ENCODE peak calls at places on chromosomes 6 and 20, in nine cellular contexts. W is WTC11; F is epithelial cell of esophagus; N is HCT116; L is fibroblast of the aortic adventitia; O is HFF-Myc; J is heart left ventricle; G is tibial artery; M is CD4-positive, alpha-beta T cell. K is an unnamed sample.

GRCh38 chr6:26103770-26104456 is 16.7 kb downstream of the HFE start:
- DNase-seq in F (peak), M (peak), J (peak), G (peak), O (peak), W (peak), L (peak), N (peak), K (peak)

GRCh38 chr20:833121-833449 is 430 bp upstream of the FAM110A start:
- DNase-seq in O (no peak), L (no peak), G (no peak), M (no peak), W (no peak), F (peak), N (no peak), J (no peak), K (no peak)

GRCh38 chr20:63497946-63498935 is 642 bp downstream of the EEF1A2 start:
- DNase-seq in J (peak), W (peak), G (no peak), M (no peak), N (no peak), F (peak), L (no peak), O (no peak), K (no peak)

GRCh38 chr6:160178271-160178670 is 56.7 kb downstream of the SLC22A1 start:
- DNase-seq in O (no peak), M (no peak), G (no peak), L (no peak), J (no peak), F (no peak), N (no peak), W (no peak), K (no peak)

GRCh38 chr6:139054001-139054400 is 25.5 kb downstream of the ABRACL start:
- DNase-seq in N (no peak), L (no peak), J (no peak), F (no peak), W (no peak), M (no peak), G (no peak), O (no peak), K (no peak)

GRCh38 chr6:127030111-127030510 is 88.4 kb upstream of the RSPO3 start:
- DNase-seq in N (no peak), W (no peak), G (no peak), J (no peak), L (no peak), O (no peak), M (no peak), F (no peak), K (no peak)

GRCh38 chr6:81876977-81877376 is 124.5 kb upstream of the TENT5A start:
- DNase-seq in J (no peak), G (no peak), N (no peak), W (no peak), L (peak), O (no peak), M (no peak), F (peak), K (no peak)

GRCh38 chr6:37239950-37240713 is 17.4 kb upstream of the TBC1D22B start:
- DNase-seq in G (peak), W (no peak), F (peak), L (peak), O (peak), J (peak), N (peak), M (peak), K (peak)

GRCh38 chr6:15253107-15254073 is 7.5 kb downstream of the JARID2 start:
- DNase-seq in W (no peak), N (no peak), G (no peak), O (no peak), F (no peak), M (no peak), J (no peak), L (no peak), K (no peak)

GRCh38 chr20:23783447-23783846 is 32.7 kb upstream of the CST1 start:
- DNase-seq in M (no peak), J (no peak), W (no peak), O (no peak), F (no peak), G (no peak), N (no peak), L (no peak), K (no peak)

GRCh38 chr20:24504331-24505285 is 35.2 kb downstream of the SYNDIG1 start:
- DNase-seq in F (no peak), G (no peak), M (no peak), N (no peak), W (no peak), O (no peak), J (no peak), L (no peak), K (no peak)

GRCh38 chr6:12032783-12033573 is 20.9 kb downstream of the HIVEP1 start:
- DNase-seq in G (no peak), O (no peak), W (no peak), N (no peak), L (peak), F (no peak), M (no peak), J (no peak), K (no peak)

GRCh38 chr6:167750956-167751358 is 75.8 kb upstream of the AFDN start:
- DNase-seq in L (no peak), F (peak), J (no peak), M (no peak), W (peak), G (peak), O (no peak), N (peak), K (no peak)

GRCh38 chr6:30053682-30054081 is 7.4 kb upstream of the POLR1H start:
- DNase-seq in M (no peak), O (no peak), W (no peak), J (no peak), F (no peak), N (no peak), G (no peak), L (no peak), K (no peak)

GRCh38 chr6:142647436-142648389 is 297.3 kb downstream of the HIVEP2 start:
- DNase-seq in F (no peak), N (no peak), O (no peak), J (no peak), W (peak), M (no peak), L (no peak), G (no peak), K (no peak)

GRCh38 chr20:46010491-46011405 is 2.0 kb downstream of the MMP9 start:
- DNase-seq in M (peak), L (no peak), J (peak), F (peak), G (no peak), O (no peak), N (no peak), W (no peak), K (no peak)

GRCh38 chr20:3911956-3912355 is 22.8 kb downstream of the PANK2 start:
- DNase-seq in F (no peak), L (no peak), J (no peak), N (no peak), O (no peak), M (no peak), G (no peak), W (no peak), K (no peak)

GRCh38 chr20:18719426-18719825 is 94.2 kb upstream of the SCP2D1 start:
- DNase-seq in M (no peak), L (no peak), N (no peak), J (no peak), W (no peak), F (no peak), G (no peak), O (no peak), K (no peak)

GRCh38 chr20:32516985-32517873 is 67.9 kb downstream of the NOL4L start:
- DNase-seq in O (no peak), G (no peak), F (no peak), J (no peak), M (no peak), N (no peak), W (no peak), L (no peak), K (no peak)

GRCh38 chr20:64149141-64149540 is 15.1 kb upstream of the MYT1 start:
- DNase-seq in W (peak), G (no peak), N (no peak), O (no peak), F (no peak), J (peak), L (no peak), M (no peak), K (no peak)

GRCh38 chr6:32684246-32684645 is 17.8 kb upstream of the HLA-DQB1 start:
- DNase-seq in O (no peak), N (no peak), F (no peak), W (no peak), G (no peak), M (no peak), J (no peak), L (no peak), K (no peak)

GRCh38 chr6:28565823-28566526 is 40.3 kb downstream of the GPX5 start:
- DNase-seq in N (no peak), J (no peak), M (no peak), L (no peak), G (no peak), W (no peak), F (no peak), O (no peak), K (no peak)

GRCh38 chr6:116073765-116074450 is 13.2 kb upstream of the FRK start:
- DNase-seq in N (no peak), J (no peak), G (no peak), W (no peak), O (peak), L (peak), F (peak), M (no peak), K (no peak)

GRCh38 chr20:13554706-13555105 is 84.0 kb downstream of the TASP1 start:
- DNase-seq in N (no peak), F (peak), G (no peak), W (no peak), M (no peak), L (peak), O (no peak), J (no peak), K (no peak)

GRCh38 chr20:61387204-61387958 is 135.3 kb downstream of the CDH4 start:
- DNase-seq in W (peak), M (no peak), F (peak), O (peak), J (no peak), N (no peak), L (peak), G (no peak), K (peak)

GRCh38 chr20:22836877-22837276 is 198.2 kb upstream of the SSTR4 start:
- DNase-seq in F (peak), G (no peak), W (no peak), L (peak), N (no peak), O (no peak), M (no peak), J (no peak), K (no peak)

GRCh38 chr20:5580940-5581708 is 169.1 kb upstream of the SHLD1 start:
- DNase-seq in G (no peak), L (no peak), O (no peak), W (no peak), J (no peak), M (no peak), F (no peak), N (no peak), K (no peak)

GRCh38 chr6:130182466-130182865 is 40.3 kb downstream of the SAMD3 start:
- DNase-seq in G (no peak), O (no peak), W (no peak), L (no peak), M (no peak), N (no peak), F (no peak), J (no peak), K (no peak)

GRCh38 chr6:52955871-52956270 is 39.2 kb downstream of the GSTA4 start:
- DNase-seq in L (no peak), W (no peak), N (no peak), F (no peak), M (no peak), J (no peak), G (no peak), O (no peak), K (no peak)

GRCh38 chr6:4059115-4059777 is 19.7 kb downstream of the FAM217A start:
- DNase-seq in F (peak), M (peak), J (no peak), G (no peak), L (peak), W (no peak), N (no peak), O (peak), K (no peak)

GRCh38 chr6:10315631-10316145 is 99.2 kb downstream of the TFAP2A start:
- DNase-seq in N (no peak), W (no peak), L (no peak), O (no peak), J (no peak), M (no peak), F (no peak), G (no peak), K (no peak)

GRCh38 chr6:101296184-101296583 is 97.3 kb upstream of the GRIK2 start:
- DNase-seq in W (no peak), F (peak), L (peak), M (no peak), N (no peak), O (peak), G (no peak), J (no peak), K (no peak)

GRCh38 chr6:34319471-34319885 is 70.7 kb upstream of the SMIM29 start:
- DNase-seq in F (peak), M (no peak), G (no peak), L (no peak), O (no peak), N (no peak), J (no peak), W (no peak), K (no peak)

GRCh38 chr6:108638993-108639392 is 78.3 kb downstream of the FOXO3 start:
- DNase-seq in F (no peak), W (no peak), O (no peak), N (no peak), L (no peak), G (no peak), M (no peak), J (no peak), K (no peak)
- TF ChIP-seq CTCF in F (no peak), W (no peak), O (no peak), N (no peak), L (no peak), G (no peak), M (no peak), J (no peak), K (no peak)

DNA sequence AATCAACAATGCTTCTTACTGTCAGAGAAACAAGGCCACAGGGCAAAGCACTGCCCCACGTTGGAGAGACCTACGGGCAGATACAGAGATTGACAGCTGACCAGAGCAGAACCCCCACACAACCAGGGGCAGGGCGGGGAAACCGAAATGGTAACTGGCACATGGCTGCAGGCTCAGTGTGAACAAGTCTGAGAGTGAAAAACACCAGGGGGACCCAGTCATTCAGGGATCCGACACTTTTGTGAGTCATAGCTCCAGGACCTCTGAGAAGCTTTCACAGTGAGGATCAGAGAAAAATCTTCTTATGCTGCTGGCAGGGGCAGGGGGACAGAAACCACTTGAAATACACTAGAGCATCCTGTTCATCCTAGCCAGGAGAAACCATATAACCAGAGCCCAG is 254.2 kb downstream of the C6orf118 start:
- DNase-seq in J (no peak), O (no peak), F (peak), N (no peak), M (no peak), L (no peak), G (no peak), W (no peak), K (no peak)
- TF ChIP-seq CTCF in J (no peak), O (no peak), F (peak), N (no peak), M (no peak), L (no peak), G (no peak), W (no peak), K (no peak)

DNA sequence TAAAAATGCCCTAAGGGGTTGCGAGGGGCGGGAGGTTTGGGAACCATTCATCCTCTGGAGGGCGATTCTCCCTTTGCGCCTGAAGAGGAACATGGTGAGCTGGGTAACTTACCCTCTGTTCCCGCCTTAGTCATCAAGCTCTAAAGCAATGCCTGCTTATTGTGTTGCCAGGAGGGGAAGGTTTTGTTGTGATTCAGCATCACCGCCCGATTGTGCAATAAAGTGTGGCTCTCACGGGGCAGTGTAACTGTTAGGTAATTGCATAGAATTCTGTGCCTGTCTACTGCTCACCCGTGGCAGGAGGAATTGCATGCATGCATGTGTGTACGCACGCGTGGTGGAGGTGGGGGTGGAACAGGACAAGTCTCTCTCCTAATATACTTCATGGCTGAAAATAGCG is 95.5 kb upstream of the AGPAT4 start:
- DNase-seq in M (no peak), G (no peak), L (peak), N (no peak), W (no peak), F (peak), J (no peak), O (peak), K (no peak)
- TF ChIP-seq CTCF in M (no peak), G (no peak), L (no peak), N (no peak), W (no peak), F (peak), J (no peak), O (no peak), K (no peak)

GRCh38 chr20:9889270-9889981 is 50.5 kb upstream of the PAK5 start:
- DNase-seq in J (no peak), M (no peak), L (no peak), G (no peak), F (no peak), N (no peak), O (no peak), W (no peak), K (no peak)

GRCh38 chr20:9886227-9886626 is 47.4 kb upstream of the PAK5 start:
- DNase-seq in F (no peak), O (peak), N (no peak), M (no peak), J (no peak), W (no peak), G (no peak), L (no peak), K (no peak)

GRCh38 chr20:9878096-9878495 is 39.2 kb upstream of the PAK5 start:
- DNase-seq in J (no peak), N (no peak), G (no peak), F (peak), O (no peak), L (no peak), M (no peak), W (no peak), K (no peak)

GRCh38 chr20:9884666-9885065 is 45.8 kb upstream of the PAK5 start:
- DNase-seq in G (no peak), F (no peak), N (no peak), L (no peak), J (no peak), O (no peak), M (no peak), W (no peak), K (no peak)

DNA sequence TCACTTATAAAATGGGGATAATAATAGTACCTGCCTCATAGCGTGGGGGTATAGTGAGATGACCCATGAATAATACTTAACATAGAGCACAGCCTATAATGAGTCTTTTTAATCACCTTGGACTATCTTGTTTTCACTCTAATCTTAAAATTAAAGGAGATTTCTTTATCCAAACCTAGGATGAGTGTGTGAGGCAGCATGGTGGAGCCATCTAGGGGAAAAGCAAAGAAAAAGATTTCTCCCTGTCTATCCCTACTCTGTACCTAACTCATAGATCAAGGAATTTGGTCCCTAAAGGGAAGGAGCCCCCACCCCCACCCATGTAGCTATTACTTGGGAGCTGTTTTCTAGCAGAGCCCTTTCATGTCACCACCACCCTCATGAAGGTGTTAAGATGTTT is 45.2 kb upstream of the PAK5 start:
- DNase-seq in F (peak), N (no peak), J (no peak), M (no peak), G (no peak), L (no peak), O (no peak), W (peak), K (no peak)
- TF ChIP-seq CTCF in F (peak), N (peak), J (no peak), M (no peak), G (no peak), L (no peak), O (no peak), W (peak), K (no peak)

GRCh38 chr6:2482773-2483172 is 237.4 kb upstream of the GMDS start:
- DNase-seq in O (no peak), J (no peak), M (no peak), L (no peak), F (no peak), W (no peak), N (peak), G (no peak), K (no peak)
- TF ChIP-seq CTCF in O (peak), J (no peak), M (no peak), L (no peak), F (peak), W (peak), N (peak), G (no peak), K (no peak)

DNA sequence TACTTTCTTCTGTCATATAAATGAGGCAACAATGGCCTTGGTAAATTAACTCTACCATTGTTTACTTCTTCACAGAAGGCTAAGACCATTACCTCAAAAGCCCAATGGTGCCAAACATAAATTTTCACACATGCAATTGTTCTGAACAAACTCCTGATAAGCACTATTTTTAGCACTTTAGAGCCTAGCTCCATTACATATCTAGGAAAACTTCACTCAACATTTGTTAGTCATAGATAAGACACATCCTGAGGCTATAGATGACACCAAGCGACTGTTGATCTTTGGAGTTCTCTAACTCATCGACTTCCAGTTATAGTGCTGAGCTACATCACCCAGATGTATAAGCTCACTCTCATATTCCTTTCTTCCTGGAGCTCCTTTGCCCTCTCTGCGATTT is 245.9 kb downstream of the EYS start:
- DNase-seq in N (no peak), L (no peak), O (no peak), F (no peak), W (no peak), G (no peak), M (no peak), J (no peak), K (no peak)
- TF ChIP-seq CTCF in N (no peak), L (no peak), O (no peak), F (no peak), W (no peak), G (no peak), M (no peak), J (no peak), K (no peak)

GRCh38 chr6:108685970-108686369 is 125.3 kb downstream of the FOXO3 start:
- DNase-seq in O (no peak), J (no peak), G (no peak), M (no peak), L (no peak), W (no peak), N (no peak), F (no peak), K (no peak)
- TF ChIP-seq CTCF in O (no peak), J (no peak), G (no peak), M (no peak), L (no peak), W (no peak), N (no peak), F (no peak), K (no peak)

GRCh38 chr6:156850356-156850755 is 73.2 kb downstream of the ARID1B start:
- DNase-seq in G (no peak), O (no peak), L (no peak), N (no peak), W (no peak), M (no peak), F (no peak), J (no peak), K (no peak)

GRCh38 chr6:156846845-156847599 is 69.8 kb downstream of the ARID1B start:
- DNase-seq in O (no peak), M (no peak), J (no peak), W (no peak), F (no peak), L (no peak), G (no peak), N (no peak), K (no peak)

GRCh38 chr6:156848123-156848522 is 70.9 kb downstream of the ARID1B start:
- DNase-seq in W (no peak), L (peak), G (no peak), F (no peak), J (no peak), M (no peak), O (no peak), N (no peak), K (no peak)

GRCh38 chr6:156849806-156850205 is 72.6 kb downstream of the ARID1B start:
- DNase-seq in M (no peak), F (no peak), L (no peak), G (no peak), N (no peak), W (no peak), J (no peak), O (no peak), K (no peak)

GRCh38 chr6:156848533-156848932 is 71.4 kb downstream of the ARID1B start:
- DNase-seq in O (no peak), F (no peak), N (no peak), J (peak), G (peak), W (no peak), L (peak), M (no peak), K (peak)
- TF ChIP-seq CTCF in O (no peak), F (no peak), N (no peak), J (no peak), G (no peak), W (no peak), L (no peak), M (no peak), K (no peak)